ENCODE peak calls at places on chromosomes 13 and 19, in five cellular contexts. V is ACHN; K is stimulated activated CD8-positive, alpha-beta memory T cell treated with anti-CD3 and anti-CD28 coated beads, Interleukin-4, amount 100 ng/mL, for 1 hour; N is breast epithelium; U is effector CD4-positive, alpha-beta T cell. E is an unnamed sample.

GRCh38 chr13:92745233-92745632 is 481.4 kb upstream of the GPC6 start:
- DNase-seq in N (no peak), K (no peak), U (no peak), V (no peak), E (no peak)

GRCh38 chr13:28492527-28493367 is 2.2 kb downstream of the FLT1 start:
- DNase-seq in K (no peak), N (no peak), U (peak), V (no peak), E (peak)

GRCh38 chr13:50198508-50198907 is 183.3 kb downstream of the KCNRG start:
- DNase-seq in K (no peak), N (no peak), V (no peak), U (no peak), E (peak)

GRCh38 chr19:48386981-48387380 is 4.4 kb downstream of the KDELR1 start:
- DNase-seq in K (no peak), U (no peak), N (no peak), V (no peak), E (no peak)

GRCh38 chr19:15181394-15181793 is 19.4 kb downstream of the NOTCH3 start:
- DNase-seq in K (no peak), N (no peak), V (no peak), U (no peak), E (no peak)

GRCh38 chr19:35754365-35755139 is 2.3 kb downstream of the HSPB6 start:
- DNase-seq in U (no peak), K (no peak), V (no peak), N (no peak), E (no peak)

GRCh38 chr19:15897026-15897737 is 692 bp downstream of the CYP4F2 start:
- DNase-seq in V (no peak), K (no peak), N (no peak), U (no peak), E (no peak)

GRCh38 chr13:109572389-109572788 is 214.0 kb downstream of the IRS2 start:
- DNase-seq in K (no peak), U (no peak), N (no peak), V (no peak), E (no peak)

GRCh38 chr19:28985201-28985600 is 227.8 kb downstream of the UQCRFS1 start:
- DNase-seq in U (no peak), V (no peak), N (no peak), K (no peak), E (no peak)

GRCh38 chr19:1226522-1227312 is 11.1 kb downstream of the CBARP start:
- DNase-seq in V (no peak), U (no peak), K (no peak), N (no peak), E (no peak)

GRCh38 chr19:2722541-2723344 is 1.6 kb upstream of the DIRAS1 start:
- DNase-seq in U (no peak), K (no peak), V (peak), N (peak), E (peak)

GRCh38 chr19:17706750-17707181 is 12.5 kb upstream of the MAP1S start:
- DNase-seq in V (no peak), U (no peak), N (no peak), K (no peak), E (peak)

GRCh38 chr19:2428027-2428690 is 773 bp upstream of the TIMM13 start:
- DNase-seq in K (no peak), N (no peak), U (no peak), V (no peak), E (peak)

GRCh38 chr19:48489608-48490216 is 20.5 kb downstream of the CYTH2 start:
- DNase-seq in N (peak), V (peak), U (peak), K (peak), E (peak)

GRCh38 chr13:33353210-33353609 is 67.7 kb upstream of the STARD13 start:
- DNase-seq in V (no peak), N (no peak), U (no peak), K (no peak), E (no peak)